ENCODE peak calls at places on chromosomes 6 and 20, in four cellular contexts. One of them, this sample, is unnamed.
A peak's percentile ranks its signal among the peaks of the same experiment; 100 is the strongest.

GRCh38 chr6:46175976-46176375 is 5.2 kb upstream of the ENPP5 start:
- DNase-seq in left ventricle myocardium inferior: no peak
- DNase-seq in fibroblast of lung: no peak
- DNase-seq in stomach: no peak
- DNase-seq in this sample: no peak

GRCh38 chr6:132298344-132298949 is 102.8 kb downstream of the MOXD1 start:
- DNase-seq in left ventricle myocardium inferior: no peak
- DNase-seq in fibroblast of lung: peak; percentile 35
- DNase-seq in stomach: peak; percentile 72
- DNase-seq in this sample: peak; percentile 77

GRCh38 chr6:43779864-43780260 is 9.9 kb downstream of the VEGFA start:
- DNase-seq in left ventricle myocardium inferior: no peak
- DNase-seq in fibroblast of lung: no peak
- DNase-seq in stomach: peak; percentile 78
- DNase-seq in this sample: peak; percentile 21

GRCh38 chr6:33320315-33321181 is 3.0 kb upstream of the ZBTB22 start:
- DNase-seq in left ventricle myocardium inferior: peak; percentile 63
- DNase-seq in fibroblast of lung: peak; percentile 93
- DNase-seq in stomach: peak; percentile 59
- DNase-seq in this sample: peak; percentile 84

GRCh38 chr6:155378284-155378683 is 64.0 kb upstream of the TFB1M start:
- DNase-seq in left ventricle myocardium inferior: no peak
- DNase-seq in fibroblast of lung: no peak
- DNase-seq in stomach: no peak
- DNase-seq in this sample: no peak

GRCh38 chr6:34673079-34673478 is 23.5 kb downstream of the ILRUN start:
- DNase-seq in left ventricle myocardium inferior: no peak
- DNase-seq in fibroblast of lung: no peak
- DNase-seq in stomach: no peak
- DNase-seq in this sample: no peak

GRCh38 chr20:6051505-6051904 is 2.4 kb downstream of the LRRN4 start:
- DNase-seq in left ventricle myocardium inferior: no peak
- DNase-seq in fibroblast of lung: peak; percentile 94
- DNase-seq in stomach: no peak
- DNase-seq in this sample: no peak

GRCh38 chr6:138450445-138450844 is 46.4 kb downstream of the HEBP2 start:
- DNase-seq in left ventricle myocardium inferior: no peak
- DNase-seq in fibroblast of lung: no peak
- DNase-seq in stomach: no peak
- DNase-seq in this sample: no peak

GRCh38 chr6:89007209-89008001 is 44.0 kb upstream of the RNGTT start:
- DNase-seq in left ventricle myocardium inferior: no peak
- DNase-seq in fibroblast of lung: no peak
- DNase-seq in stomach: no peak
- DNase-seq in this sample: peak; percentile 35

GRCh38 chr20:33666293-33667244 is at the start of gene ACTL10:
- DNase-seq in left ventricle myocardium inferior: peak; percentile 98
- DNase-seq in fibroblast of lung: peak; percentile 95
- DNase-seq in stomach: peak; percentile 99
- DNase-seq in this sample: peak; percentile 95

GRCh38 chr6:7723041-7723447 is 2.9 kb upstream of the BMP6 start:
- DNase-seq in left ventricle myocardium inferior: peak; percentile 82
- DNase-seq in fibroblast of lung: peak; percentile 76
- DNase-seq in stomach: peak; percentile 81
- DNase-seq in this sample: peak; percentile 90

GRCh38 chr20:43584448-43585138 is 6.1 kb upstream of the IFT52 start:
- DNase-seq in left ventricle myocardium inferior: no peak
- DNase-seq in fibroblast of lung: peak; percentile 87
- DNase-seq in stomach: no peak
- DNase-seq in this sample: no peak

GRCh38 chr20:57459897-57460663 is 64.9 kb downstream of the CTCFL start:
- DNase-seq in left ventricle myocardium inferior: no peak
- DNase-seq in fibroblast of lung: no peak
- DNase-seq in stomach: no peak
- DNase-seq in this sample: no peak

GRCh38 chr20:22106308-22106938 is 401.0 kb downstream of the PAX1 start:
- DNase-seq in left ventricle myocardium inferior: no peak
- DNase-seq in fibroblast of lung: no peak
- DNase-seq in stomach: no peak
- DNase-seq in this sample: peak; percentile 27

GRCh38 chr6:90209527-90209926 is 87.1 kb downstream of the BACH2 start:
- DNase-seq in left ventricle myocardium inferior: no peak
- DNase-seq in fibroblast of lung: no peak
- DNase-seq in stomach: no peak
- DNase-seq in this sample: no peak

GRCh38 chr6:16669227-16669626 is 92.0 kb downstream of the ATXN1 start:
- DNase-seq in left ventricle myocardium inferior: no peak
- DNase-seq in fibroblast of lung: peak; percentile 82
- DNase-seq in stomach: peak; percentile 34
- DNase-seq in this sample: no peak

GRCh38 chr20:17655286-17655651 is 26.8 kb downstream of the RRBP1 start:
- DNase-seq in left ventricle myocardium inferior: no peak
- DNase-seq in fibroblast of lung: peak; percentile 63
- DNase-seq in stomach: no peak
- DNase-seq in this sample: no peak

GRCh38 chr20:45355685-45356084 is 7.3 kb upstream of the SYS1 start:
- DNase-seq in left ventricle myocardium inferior: no peak
- DNase-seq in fibroblast of lung: no peak
- DNase-seq in stomach: no peak
- DNase-seq in this sample: no peak

GRCh38 chr6:2514965-2515543 is 235.7 kb downstream of the MYLK4 start:
- DNase-seq in left ventricle myocardium inferior: no peak
- DNase-seq in fibroblast of lung: no peak
- DNase-seq in stomach: peak; percentile 79
- DNase-seq in this sample: no peak

GRCh38 chr6:169932491-169932890 is 181.1 kb downstream of the ERMARD start:
- DNase-seq in left ventricle myocardium inferior: no peak
- DNase-seq in fibroblast of lung: no peak
- DNase-seq in stomach: no peak
- DNase-seq in this sample: no peak

GRCh38 chr6:74410630-74411029 is 714.6 kb downstream of the CD109 start:
- DNase-seq in left ventricle myocardium inferior: no peak
- DNase-seq in fibroblast of lung: peak; percentile 77
- DNase-seq in stomach: no peak
- DNase-seq in this sample: no peak

GRCh38 chr6:154156135-154156948 is 117.3 kb downstream of the OPRM1 start:
- DNase-seq in left ventricle myocardium inferior: no peak
- DNase-seq in fibroblast of lung: peak; percentile 30
- DNase-seq in stomach: peak; percentile 68
- DNase-seq in this sample: peak; percentile 61

GRCh38 chr6:113031591-113031990 is 684.5 kb downstream of the RFPL4B start:
- DNase-seq in left ventricle myocardium inferior: no peak
- DNase-seq in fibroblast of lung: peak; percentile 21
- DNase-seq in stomach: no peak
- DNase-seq in this sample: no peak

GRCh38 chr6:161254126-161254753 is 19.6 kb downstream of the AGPAT4 start:
- DNase-seq in left ventricle myocardium inferior: no peak
- DNase-seq in fibroblast of lung: peak; percentile 27
- DNase-seq in stomach: no peak
- DNase-seq in this sample: no peak

GRCh38 chr6:158185729-158186456 is 17.7 kb downstream of the GTF2H5 start:
- DNase-seq in left ventricle myocardium inferior: no peak
- DNase-seq in fibroblast of lung: peak; percentile 89
- DNase-seq in stomach: no peak
- DNase-seq in this sample: no peak

GRCh38 chr6:7050911-7051779 is 56.6 kb upstream of the RREB1 start:
- DNase-seq in left ventricle myocardium inferior: peak; percentile 36
- DNase-seq in fibroblast of lung: peak; percentile 92
- DNase-seq in stomach: peak; percentile 75
- DNase-seq in this sample: peak; percentile 67

GRCh38 chr20:25052255-25053206 is 5.4 kb downstream of the ACSS1 start:
- DNase-seq in left ventricle myocardium inferior: no peak
- DNase-seq in fibroblast of lung: peak; percentile 45
- DNase-seq in stomach: peak; percentile 22
- DNase-seq in this sample: peak; percentile 38

GRCh38 chr6:20574355-20574754 is 40.1 kb downstream of the CDKAL1 start:
- DNase-seq in left ventricle myocardium inferior: no peak
- DNase-seq in fibroblast of lung: no peak
- DNase-seq in stomach: no peak
- DNase-seq in this sample: no peak

GRCh38 chr6:165973473-165973872 is 194.2 kb downstream of the TBXT start:
- DNase-seq in left ventricle myocardium inferior: no peak
- DNase-seq in fibroblast of lung: no peak
- DNase-seq in stomach: no peak
- DNase-seq in this sample: no peak

GRCh38 chr20:23078351-23078993 is 7.7 kb downstream of the CD93 start:
- DNase-seq in left ventricle myocardium inferior: no peak
- DNase-seq in fibroblast of lung: peak; percentile 59
- DNase-seq in stomach: no peak
- DNase-seq in this sample: no peak

GRCh38 chr6:11766589-11767450 is 11.8 kb downstream of the ADTRP start:
- DNase-seq in left ventricle myocardium inferior: no peak
- DNase-seq in fibroblast of lung: peak; percentile 100
- DNase-seq in stomach: no peak
- DNase-seq in this sample: no peak

GRCh38 chr20:58776109-58776508 is 74.6 kb downstream of the GNAS-AS1 start:
- DNase-seq in left ventricle myocardium inferior: no peak
- DNase-seq in fibroblast of lung: no peak
- DNase-seq in stomach: no peak
- DNase-seq in this sample: no peak

GRCh38 chr6:134425521-134426316 is 107.8 kb upstream of the SGK1 start:
- DNase-seq in left ventricle myocardium inferior: no peak
- DNase-seq in fibroblast of lung: no peak
- DNase-seq in stomach: no peak
- DNase-seq in this sample: no peak

GRCh38 chr6:1609662-1610496 is at the start of gene FOXC1:
- DNase-seq in left ventricle myocardium inferior: peak; percentile 88
- DNase-seq in fibroblast of lung: peak; percentile 86
- DNase-seq in stomach: peak; percentile 85
- DNase-seq in this sample: peak; percentile 89

GRCh38 chr6:126118934-126119333 is 132.6 kb downstream of the TRMT11 start:
- DNase-seq in left ventricle myocardium inferior: no peak
- DNase-seq in fibroblast of lung: peak; percentile 66
- DNase-seq in stomach: no peak
- DNase-seq in this sample: no peak

GRCh38 chr6:155272353-155273222 is 8.8 kb downstream of the CLDN20 start:
- DNase-seq in left ventricle myocardium inferior: no peak
- DNase-seq in fibroblast of lung: peak; percentile 17
- DNase-seq in stomach: no peak
- DNase-seq in this sample: no peak

GRCh38 chr6:169291148-169291547 is 37.5 kb upstream of the THBS2 start:
- DNase-seq in left ventricle myocardium inferior: no peak
- DNase-seq in fibroblast of lung: no peak
- DNase-seq in stomach: no peak
- DNase-seq in this sample: no peak

GRCh38 chr20:49028684-49029083 is 17.4 kb upstream of the CSE1L start:
- DNase-seq in left ventricle myocardium inferior: no peak
- DNase-seq in fibroblast of lung: peak; percentile 33
- DNase-seq in stomach: no peak
- DNase-seq in this sample: no peak

GRCh38 chr6:25971187-25971811 is 8.7 kb downstream of the TRIM38 start:
- DNase-seq in left ventricle myocardium inferior: no peak
- DNase-seq in fibroblast of lung: peak; percentile 95
- DNase-seq in stomach: no peak
- DNase-seq in this sample: peak; percentile 63
- H3K4me1 ChIP-seq in left ventricle myocardium inferior: peaks cover 50% of the 10 kb centered on the region
- H3K4me1 ChIP-seq in fibroblast of lung: peaks cover 12% of the 10 kb centered on the region
- H3K4me1 ChIP-seq in stomach: peaks cover 45% of the 10 kb centered on the region
- H3K4me1 ChIP-seq in this sample: peaks cover 9% of the 10 kb centered on the region

DNA sequence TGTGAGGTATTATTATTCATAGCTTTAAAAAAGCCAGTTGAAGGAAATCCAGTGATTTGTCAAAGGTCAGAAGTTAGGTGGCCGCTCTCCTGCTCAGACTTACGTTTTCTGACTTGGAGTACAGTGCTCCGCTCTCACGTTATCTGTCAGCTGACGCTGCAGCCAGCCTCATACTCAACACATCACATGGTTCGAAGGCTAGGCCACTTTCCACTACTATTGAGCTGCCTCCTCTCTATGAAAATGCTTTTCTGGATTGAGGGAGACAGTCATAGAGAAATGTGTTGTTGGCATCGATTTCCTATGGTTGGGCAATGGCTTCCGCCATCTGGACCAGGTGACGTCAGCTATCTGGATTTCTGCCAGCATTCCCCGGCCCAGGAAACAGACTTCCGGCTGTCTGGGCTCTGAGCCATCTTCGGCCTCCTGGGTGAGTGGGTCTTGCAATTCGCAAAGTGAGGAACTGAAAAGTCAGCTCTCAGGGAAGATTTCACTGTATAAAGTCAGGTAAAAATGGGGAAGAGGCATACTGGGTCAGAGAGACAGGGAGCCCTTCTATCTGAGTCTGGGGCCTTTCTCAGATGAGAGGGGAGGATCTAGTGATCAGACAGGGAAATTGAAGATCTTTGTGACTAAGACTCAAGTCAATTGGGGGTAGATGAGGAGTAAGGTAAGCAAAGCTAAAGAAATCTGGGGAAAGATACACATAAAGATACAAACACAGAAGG is 37.5 kb upstream of the IER3 start:
- DNase-seq in left ventricle myocardium inferior: peak; percentile 96
- DNase-seq in fibroblast of lung: peak; percentile 99
- DNase-seq in stomach: peak; percentile 97
- DNase-seq in this sample: peak; percentile 90
- H3K4me1 ChIP-seq in left ventricle myocardium inferior: peaks cover 57% of the 10 kb centered on the region
- H3K4me1 ChIP-seq in fibroblast of lung: peaks cover 35% of the 10 kb centered on the region
- H3K4me1 ChIP-seq in stomach: peaks cover 51% of the 10 kb centered on the region
- H3K4me1 ChIP-seq in this sample: peaks cover 40% of the 10 kb centered on the region

GRCh38 chr6:143539723-143540122 is 28.2 kb upstream of the FUCA2 start:
- DNase-seq in left ventricle myocardium inferior: no peak
- DNase-seq in fibroblast of lung: no peak
- DNase-seq in stomach: no peak
- DNase-seq in this sample: no peak
- H3K4me1 ChIP-seq in left ventricle myocardium inferior: peaks cover 25% of the 10 kb centered on the region
- H3K4me1 ChIP-seq in fibroblast of lung: peaks cover 2% of the 10 kb centered on the region
- H3K4me1 ChIP-seq in stomach: peaks cover 42% of the 10 kb centered on the region
- H3K4me1 ChIP-seq in this sample: no peaks in the 10 kb centered on the region

GRCh38 chr20:62127799-62128198 is 5.5 kb downstream of the LSM14B start:
- DNase-seq in left ventricle myocardium inferior: no peak
- DNase-seq in fibroblast of lung: no peak
- DNase-seq in stomach: no peak
- DNase-seq in this sample: no peak
- H3K4me1 ChIP-seq in left ventricle myocardium inferior: peaks cover 75% of the 10 kb centered on the region
- H3K4me1 ChIP-seq in fibroblast of lung: no peaks in the 10 kb centered on the region
- H3K4me1 ChIP-seq in stomach: peaks cover 13% of the 10 kb centered on the region
- H3K4me1 ChIP-seq in this sample: peaks cover 12% of the 10 kb centered on the region

This sample was measured in testis.